ENCODE peak calls at places on chromosomes 11 and 22, in seven cellular contexts. S, J, U, Z, F, O and P are unnamed samples.

GRCh38 chr22:37390075-37390474 is 37.2 kb downstream of the ELFN2 start:
- DNase-seq in S (no peak), J (no peak), U (no peak), Z (no peak), F (no peak), O (no peak), P (no peak)

GRCh38 chr11:93908689-93909088 is 58.3 kb upstream of the VSTM5 start:
- DNase-seq in S (no peak), J (no peak), U (no peak), Z (no peak), F (peak), O (no peak), P (no peak)

GRCh38 chr22:40709752-40710413 is 30.6 kb downstream of the MCHR1 start:
- DNase-seq in S (peak), J (no peak), U (no peak), Z (no peak), F (peak), O (no peak), P (no peak)

GRCh38 chr11:86571273-86571948 is 101.0 kb downstream of the ME3 start:
- DNase-seq in S (no peak), J (no peak), U (no peak), Z (no peak), F (no peak), O (no peak), P (no peak)

GRCh38 chr11:18384157-18384641 is 10.2 kb upstream of the LDHA start:
- DNase-seq in S (peak), J (peak), U (peak), Z (no peak), F (peak), O (peak), P (no peak)

GRCh38 chr11:133947298-133947905 is 9.4 kb downstream of the IGSF9B start:
- DNase-seq in S (peak), J (peak), U (peak), Z (no peak), F (peak), O (no peak), P (peak)

GRCh38 chr11:16252373-16252772 is 104.0 kb downstream of the SOX6 start:
- DNase-seq in S (no peak), J (no peak), U (no peak), Z (no peak), F (peak), O (no peak), P (no peak)

GRCh38 chr11:73333626-73334199 is 25.6 kb downstream of the ARHGEF17 start:
- DNase-seq in S (no peak), J (no peak), U (no peak), Z (no peak), F (no peak), O (no peak), P (no peak)

GRCh38 chr11:9689721-9690120 is 25.8 kb downstream of the SWAP70 start:
- DNase-seq in S (no peak), J (no peak), U (no peak), Z (no peak), F (peak), O (no peak), P (no peak)

GRCh38 chr22:50114221-50114981 is 24.6 kb downstream of the MOV10L1 start:
- DNase-seq in S (no peak), J (peak), U (no peak), Z (peak), F (peak), O (no peak), P (no peak)

GRCh38 chr22:42912049-42912448 is 55.0 kb upstream of the ARFGAP3 start:
- DNase-seq in S (no peak), J (no peak), U (no peak), Z (no peak), F (no peak), O (no peak), P (no peak)

GRCh38 chr22:49017769-49018330 is 809.8 kb downstream of the BRD1 start:
- DNase-seq in S (peak), J (no peak), U (no peak), Z (no peak), F (no peak), O (no peak), P (peak)

GRCh38 chr11:76172583-76172982 is 33.7 kb downstream of the WNT11 start:
- DNase-seq in S (no peak), J (no peak), U (no peak), Z (no peak), F (no peak), O (no peak), P (no peak)

GRCh38 chr11:33931032-33931431 is 39.2 kb upstream of the LMO2 start:
- DNase-seq in S (no peak), J (no peak), U (no peak), Z (no peak), F (no peak), O (no peak), P (no peak)

GRCh38 chr11:2217211-2218081 is 45.8 kb upstream of the TH start:
- DNase-seq in S (no peak), J (no peak), U (no peak), Z (peak), F (no peak), O (no peak), P (no peak)

GRCh38 chr11:78127408-78127807 is 12.0 kb downstream of the ALG8 start:
- DNase-seq in S (no peak), J (no peak), U (no peak), Z (no peak), F (no peak), O (no peak), P (no peak)

GRCh38 chr22:20656902-20657836 is 116.7 kb upstream of the SERPIND1 start:
- DNase-seq in S (no peak), J (no peak), U (no peak), Z (no peak), F (no peak), O (no peak), P (no peak)

GRCh38 chr11:44319170-44319551 is 9.2 kb upstream of the ALX4 start:
- DNase-seq in S (no peak), J (no peak), U (no peak), Z (no peak), F (no peak), O (no peak), P (no peak)

GRCh38 chr11:117815262-117815803 is 9.2 kb downstream of the FXYD2 start:
- DNase-seq in S (no peak), J (no peak), U (peak), Z (peak), F (no peak), O (no peak), P (no peak)

GRCh38 chr11:96748639-96749370 is 359.0 kb downstream of the JRKL start:
- DNase-seq in S (no peak), J (no peak), U (no peak), Z (no peak), F (peak), O (no peak), P (no peak)

GRCh38 chr11:67482736-67483497 is at the start of gene AIP:
- DNase-seq in S (peak), J (peak), U (peak), Z (peak), F (peak), O (peak), P (peak)

GRCh38 chr11:66743271-66743968 is 14.4 kb upstream of the SPTBN2 start:
- DNase-seq in S (no peak), J (peak), U (no peak), Z (peak), F (no peak), O (peak), P (peak)

GRCh38 chr11:134120921-134121526 is 52.2 kb downstream of the JAM3 start:
- DNase-seq in S (peak), J (no peak), U (no peak), Z (no peak), F (peak), O (no peak), P (peak)

GRCh38 chr22:23313791-23314567 is 133.7 kb downstream of the BCR start:
- DNase-seq in S (no peak), J (no peak), U (no peak), Z (no peak), F (no peak), O (no peak), P (no peak)

GRCh38 chr11:22785251-22785650 is 44.4 kb downstream of the SVIP start:
- DNase-seq in S (no peak), J (no peak), U (no peak), Z (no peak), F (peak), O (no peak), P (no peak)

GRCh38 chr11:117316197-117316961 is at the start of gene BACE1:
- DNase-seq in S (peak), J (peak), U (no peak), Z (peak), F (peak), O (peak), P (peak)

GRCh38 chr11:10743354-10744035 is 7.6 kb upstream of the CTR9 start:
- DNase-seq in S (no peak), J (no peak), U (peak), Z (no peak), F (no peak), O (no peak), P (no peak)

GRCh38 chr11:74220376-74220775 is 49.3 kb downstream of the PPME1 start:
- DNase-seq in S (no peak), J (no peak), U (no peak), Z (no peak), F (peak), O (no peak), P (no peak)

GRCh38 chr11:131823772-131824171 is 453.4 kb downstream of the NTM start:
- DNase-seq in S (no peak), J (no peak), U (no peak), Z (no peak), F (no peak), O (no peak), P (no peak)

GRCh38 chr22:40058265-40058664 is 63.5 kb downstream of the FAM83F start:
- DNase-seq in S (no peak), J (no peak), U (no peak), Z (no peak), F (no peak), O (no peak), P (no peak)

GRCh38 chr11:111777094-111778046 is 11.2 kb upstream of the PPP2R1B start:
- DNase-seq in S (no peak), J (no peak), U (peak), Z (no peak), F (peak), O (peak), P (no peak)

GRCh38 chr22:49228431-49229037 is 599.1 kb downstream of the BRD1 start:
- DNase-seq in S (no peak), J (peak), U (no peak), Z (no peak), F (no peak), O (peak), P (no peak)

GRCh38 chr22:40007826-40008710 is 13.3 kb downstream of the FAM83F start:
- DNase-seq in S (no peak), J (peak), U (no peak), Z (peak), F (no peak), O (no peak), P (no peak)

GRCh38 chr22:44398791-44399190 is 86.0 kb upstream of the SHISAL1 start:
- DNase-seq in S (peak), J (no peak), U (no peak), Z (no peak), F (no peak), O (no peak), P (peak)

GRCh38 chr11:77361184-77361583 is 59.7 kb upstream of the GDPD4 start:
- DNase-seq in S (no peak), J (no peak), U (no peak), Z (no peak), F (peak), O (no peak), P (no peak)

GRCh38 chr11:69534166-69534530 is 52.7 kb downstream of the LINC01488 start:
- DNase-seq in S (no peak), J (no peak), U (no peak), Z (peak), F (no peak), O (no peak), P (no peak)

GRCh38 chr11:69535928-69536327 is 54.5 kb downstream of the LINC01488 start:
- DNase-seq in S (no peak), J (no peak), U (no peak), Z (peak), F (no peak), O (no peak), P (no peak)

GRCh38 chr11:69531071-69531716 is 49.7 kb downstream of the LINC01488 start:
- DNase-seq in S (no peak), J (no peak), U (no peak), Z (no peak), F (no peak), O (no peak), P (no peak)

GRCh38 chr11:69531717-69532088 is 50.2 kb downstream of the LINC01488 start:
- DNase-seq in S (no peak), J (no peak), U (no peak), Z (no peak), F (no peak), O (no peak), P (no peak)

GRCh38 chr11:69533296-69534165 is 52.1 kb downstream of the LINC01488 start:
- DNase-seq in S (no peak), J (no peak), U (no peak), Z (peak), F (no peak), O (no peak), P (no peak)
- H3K27ac ChIP-seq in S (no peak), J (no peak), U (no peak), Z (no peak), F (no peak), O (no peak), P (no peak)

GRCh38 chr11:8067567-8067928 is 13.5 kb upstream of the TUB start:
- DNase-seq in S (no peak), J (no peak), U (no peak), Z (no peak), F (no peak), O (no peak), P (no peak)

GRCh38 chr11:8069771-8070170 is 11.2 kb upstream of the TUB start:
- DNase-seq in S (no peak), J (no peak), U (no peak), Z (no peak), F (no peak), O (no peak), P (no peak)

GRCh38 chr11:8067929-8068575 is 13.0 kb upstream of the TUB start:
- DNase-seq in S (no peak), J (no peak), U (no peak), Z (no peak), F (no peak), O (no peak), P (no peak)

GRCh38 chr11:8066911-8067455 is 14.0 kb upstream of the TUB start:
- DNase-seq in S (no peak), J (no peak), U (no peak), Z (no peak), F (peak), O (no peak), P (no peak)

DNA sequence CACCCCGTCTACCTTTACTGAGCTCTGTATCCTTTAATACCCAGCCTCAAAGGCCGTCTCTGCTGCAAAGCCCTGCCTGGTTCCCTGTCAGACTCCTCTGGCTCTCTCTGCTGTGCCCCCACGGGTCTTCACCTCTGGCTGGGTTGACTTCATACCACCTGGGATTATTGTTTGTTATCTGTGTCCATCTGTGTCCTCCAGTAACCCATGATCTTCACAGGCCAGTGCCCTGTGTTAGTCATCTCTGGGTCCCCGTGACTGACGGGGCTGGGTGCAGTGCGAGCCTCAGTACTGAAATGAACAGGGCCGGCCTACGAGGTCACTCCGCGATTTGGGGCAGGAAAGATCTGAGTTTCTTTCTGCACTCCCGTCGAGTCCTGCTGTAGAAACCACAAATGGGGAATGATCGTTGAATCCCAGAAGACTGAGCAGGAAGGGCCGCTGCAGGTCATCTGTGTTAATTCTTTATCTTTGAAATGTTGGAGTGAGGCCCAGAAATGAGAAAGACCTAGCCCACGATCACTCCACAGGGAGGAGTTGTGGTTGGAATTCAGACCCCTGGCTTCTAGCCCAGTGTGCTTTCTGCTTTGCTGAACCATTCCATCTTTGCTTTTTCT is 12.3 kb upstream of the TUB start:
- DNase-seq in S (peak), J (no peak), U (no peak), Z (no peak), F (peak), O (no peak), P (no peak)
- H3K27ac ChIP-seq in S (peak), J (peak), U (no peak), Z (peak), F (peak), O (no peak), P (no peak)

DNA sequence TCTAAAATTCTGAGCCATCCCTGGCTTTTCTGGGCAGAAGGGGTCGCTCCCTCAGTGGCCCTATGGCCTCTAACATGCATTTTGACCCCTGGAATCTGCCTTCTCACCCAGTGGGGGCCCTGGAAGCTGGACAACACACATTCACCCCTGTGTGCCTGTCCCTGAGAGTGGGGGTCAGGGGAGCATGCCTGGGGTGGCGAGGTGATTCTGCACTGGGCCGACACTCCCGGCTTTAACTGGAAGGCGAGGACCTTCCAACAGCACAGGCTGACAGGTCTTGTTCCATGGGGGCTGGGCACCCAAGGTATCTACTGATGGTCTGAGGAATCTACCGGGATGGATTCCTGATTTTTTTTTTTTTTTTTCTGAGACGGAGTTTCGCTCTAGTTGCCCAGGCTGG is 10.7 kb downstream of the PPM1F start:
- DNase-seq in S (no peak), J (no peak), U (no peak), Z (no peak), F (no peak), O (no peak), P (no peak)
- H3K27ac ChIP-seq in S (peak), J (peak), U (no peak), Z (peak), F (peak), O (peak), P (peak)

GRCh38 chr11:121439759-121440158 is 12.4 kb upstream of the SORL1 start:
- DNase-seq in S (no peak), J (no peak), U (no peak), Z (no peak), F (no peak), O (no peak), P (no peak)
- H3K27ac ChIP-seq in S (no peak), J (no peak), U (no peak), Z (no peak), F (no peak), O (no peak), P (no peak)

DNA sequence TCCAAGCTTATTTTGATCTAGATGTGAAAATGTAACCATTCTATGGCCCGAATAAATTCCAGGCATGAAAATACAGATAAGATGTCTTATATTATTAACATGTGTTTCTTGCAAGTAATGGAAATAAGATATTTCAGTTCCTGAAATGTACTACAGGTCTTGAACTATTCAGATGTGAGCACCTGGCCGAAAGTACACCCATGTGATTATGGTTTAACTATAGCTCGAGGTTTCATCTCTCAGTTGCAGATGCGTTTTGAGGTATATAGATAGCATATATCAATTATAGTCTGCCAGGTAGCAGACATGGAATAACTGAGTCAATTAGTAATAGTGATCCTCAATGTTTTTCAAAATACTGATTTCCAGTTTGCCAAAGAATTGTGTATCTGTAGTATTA is 68.3 kb downstream of the DDIAS start:
- DNase-seq in S (no peak), J (no peak), U (no peak), Z (no peak), F (no peak), O (no peak), P (no peak)
- H3K27ac ChIP-seq in S (no peak), J (no peak), U (no peak), Z (no peak), F (no peak), O (no peak), P (no peak)

DNA sequence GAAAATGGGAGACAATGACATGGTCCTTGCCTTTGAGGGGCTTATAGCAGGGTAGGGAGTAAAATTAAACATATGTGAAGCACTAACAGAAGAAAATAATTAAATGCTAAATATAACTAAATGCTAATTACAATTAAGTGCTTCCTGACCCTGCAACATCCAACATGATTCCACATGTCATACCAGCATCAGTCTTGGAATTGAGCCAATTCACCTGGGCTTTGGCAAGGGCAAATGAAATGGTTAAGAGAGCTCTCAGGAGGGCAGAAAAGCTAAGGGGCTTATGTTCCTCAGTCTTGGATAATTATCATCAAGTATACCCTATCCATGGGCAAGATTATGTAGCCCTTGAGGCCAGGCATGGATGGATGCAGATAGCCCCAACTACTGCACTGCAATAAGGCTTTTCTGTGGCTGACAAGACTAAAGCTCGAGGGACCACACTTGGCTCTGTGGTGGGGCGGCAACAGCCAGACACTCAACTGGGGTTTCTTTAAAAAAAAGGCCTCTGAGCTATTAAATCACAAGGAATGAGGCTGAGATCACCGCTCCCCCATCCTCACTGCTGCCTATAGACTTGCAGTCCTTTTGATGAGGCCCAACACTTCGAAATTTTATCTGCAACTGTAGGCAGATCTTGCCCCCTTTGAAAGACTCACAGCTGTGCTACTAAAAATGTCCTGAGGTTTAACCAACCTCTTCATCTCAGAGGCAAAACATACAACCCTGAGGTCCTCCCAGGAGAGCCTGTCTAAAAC is 39.0 kb downstream of the IL18BP start:
- DNase-seq in S (no peak), J (no peak), U (peak), Z (no peak), F (peak), O (no peak), P (no peak)
- H3K27ac ChIP-seq in S (peak), J (peak), U (no peak), Z (peak), F (peak), O (peak), P (peak)

GRCh38 chr22:35375031-35375430 is 5.9 kb upstream of the HMOX1 start:
- DNase-seq in S (no peak), J (no peak), U (no peak), Z (no peak), F (peak), O (no peak), P (no peak)
- H3K27ac ChIP-seq in S (no peak), J (no peak), U (no peak), Z (no peak), F (peak), O (no peak), P (no peak)